ENCODE peak calls at places on chromosomes 6 and 20, in five cellular contexts. U is neural crest cell; V is left ventricle myocardium superior; H is dorsolateral prefrontal cortex; K is activated CD4-positive, alpha-beta T cell treated with anti-CD3 and anti-CD28 coated beads, Interleukin-2, amount 50 U/mL, for 1 hour. M is an unnamed sample.

GRCh38 chr6:51398064-51398740 is 579.5 kb downstream of the TFAP2B start:
- DNase-seq in U (no peak), V (no peak), H (no peak), K (no peak), M (no peak)

GRCh38 chr6:44732243-44732642 is 344.7 kb downstream of the CDC5L start:
- DNase-seq in U (no peak), V (no peak), H (no peak), K (no peak), M (no peak)

GRCh38 chr20:815914-816606 is 17.5 kb upstream of the FAM110A start:
- DNase-seq in U (peak), V (peak), H (no peak), K (peak), M (peak)

GRCh38 chr6:25630508-25631229 is 21.3 kb upstream of the SCGN start:
- DNase-seq in U (no peak), V (no peak), H (no peak), K (no peak), M (no peak)

GRCh38 chr20:38167466-38167850 is 2.4 kb upstream of the TGM2 start:
- DNase-seq in U (no peak), V (no peak), H (no peak), K (no peak), M (no peak)

GRCh38 chr6:7391244-7391643 is 1.6 kb downstream of the RIOK1 start:
- DNase-seq in U (no peak), V (no peak), H (no peak), K (no peak), M (no peak)

GRCh38 chr20:37821691-37822655 is 81.0 kb upstream of the VSTM2L start:
- DNase-seq in U (no peak), V (no peak), H (no peak), K (no peak), M (no peak)

GRCh38 chr6:160430741-160431140 is 82.6 kb downstream of the SLC22A3 start:
- DNase-seq in U (no peak), V (no peak), H (no peak), K (no peak), M (no peak)

GRCh38 chr6:1767481-1768246 is 157.9 kb downstream of the FOXC1 start:
- DNase-seq in U (no peak), V (peak), H (no peak), K (no peak), M (no peak)

GRCh38 chr6:21438986-21439352 is 154.6 kb upstream of the SOX4 start:
- DNase-seq in U (no peak), V (no peak), H (no peak), K (no peak), M (no peak)

GRCh38 chr6:56642366-56643261 is at the start of gene DST:
- DNase-seq in U (no peak), V (no peak), H (no peak), K (no peak), M (no peak)

GRCh38 chr6:107720762-107721161 is 103.4 kb downstream of the SCML4 start:
- DNase-seq in U (no peak), V (no peak), H (no peak), K (no peak), M (no peak)

GRCh38 chr6:113291751-113292445 is 565.2 kb upstream of the MARCKS start:
- DNase-seq in U (no peak), V (peak), H (peak), K (no peak), M (no peak)

GRCh38 chr6:2862712-2863174 is 21.1 kb upstream of the SERPINB1 start:
- DNase-seq in U (no peak), V (no peak), H (no peak), K (no peak), M (no peak)

GRCh38 chr20:53582574-53583351 is 10.9 kb downstream of the ZNF217 start:
- DNase-seq in U (no peak), V (no peak), H (no peak), K (peak), M (peak)

GRCh38 chr6:25173951-25174474 is 105.2 kb upstream of the CARMIL1 start:
- DNase-seq in U (no peak), V (no peak), H (no peak), K (no peak), M (no peak)

GRCh38 chr6:122393339-122393896 is 6.0 kb upstream of the HSF2 start:
- DNase-seq in U (no peak), V (no peak), H (no peak), K (no peak), M (no peak)

GRCh38 chr6:138653435-138653834 is 120.1 kb upstream of the CCDC28A start:
- DNase-seq in U (no peak), V (no peak), H (no peak), K (no peak), M (no peak)

GRCh38 chr20:63534831-63535651 is 2.1 kb downstream of the PTK6 start:
- DNase-seq in U (no peak), V (no peak), H (no peak), K (no peak), M (no peak)

GRCh38 chr20:32685541-32686529 is 12.1 kb upstream of the C20orf203 start:
- DNase-seq in U (no peak), V (peak), H (no peak), K (no peak), M (no peak)

GRCh38 chr6:130047440-130047995 is 29.1 kb downstream of the L3MBTL3 start:
- DNase-seq in U (no peak), V (no peak), H (no peak), K (no peak), M (no peak)

GRCh38 chr6:36444470-36444869 is 1.7 kb downstream of the KCTD20 start:
- DNase-seq in U (no peak), V (no peak), H (no peak), K (no peak), M (no peak)

GRCh38 chr6:36290668-36291620 is 21.1 kb downstream of the PNPLA1 start:
- DNase-seq in U (no peak), V (no peak), H (no peak), K (no peak), M (no peak)

GRCh38 chr6:133553652-133554051 is 312.5 kb downstream of the EYA4 start:
- DNase-seq in U (peak), V (no peak), H (no peak), K (peak), M (peak)

GRCh38 chr6:144651219-144651618 is 366.1 kb downstream of the UTRN start:
- DNase-seq in U (no peak), V (no peak), H (no peak), K (no peak), M (no peak)

M was measured in central memory CD4-positive, alpha-beta T cell.